ENCODE peak calls at places on chromosomes 3 and 15, in five cellular contexts. M is AG04450, T is AG10803, P is astrocyte of the spinal cord, G is lower leg skin. S is an unnamed sample.

GRCh38 chr15:87981969-87982368 is 274.6 kb downstream of the NTRK3 start:
- DNase-seq in M (no peak), T (no peak), P (no peak), G (peak; percentile 17), S (no peak)

GRCh38 chr15:93038064-93038705 is 50.8 kb downstream of the RGMA start:
- DNase-seq in M (no peak), T (no peak), P (no peak), G (peak; percentile 48), S (no peak)

GRCh38 chr15:40340038-40340739 is 550 bp downstream of the CCDC9B start:
- DNase-seq in M (no peak), T (peak; percentile 92), P (peak; percentile 71), G (no peak), S (peak; percentile 41)

GRCh38 chr3:182920515-182921084 is 59.7 kb downstream of the DCUN1D1 start:
- DNase-seq in M (no peak), T (no peak), P (no peak), G (no peak), S (peak; percentile 45)

GRCh38 chr3:170361711-170362110 is 4.2 kb downstream of the SKIL start:
- DNase-seq in M (no peak), T (no peak), P (no peak), G (no peak), S (no peak)

GRCh38 chr3:73499787-73500186 is 125.0 kb downstream of the PDZRN3 start:
- DNase-seq in M (no peak), T (peak; percentile 58), P (peak; percentile 38), G (no peak), S (peak; percentile 15)

GRCh38 chr3:4983739-4984510 is 4.7 kb downstream of the BHLHE40 start:
- DNase-seq in M (peak; percentile 74), T (peak; percentile 89), P (peak; percentile 94), G (peak; percentile 92), S (peak; percentile 85)

GRCh38 chr15:74040115-74040850 is 42.1 kb downstream of the GOLGA6A start:
- DNase-seq in M (peak; percentile 73), T (peak; percentile 98), P (peak; percentile 97), G (no peak), S (peak; percentile 17)

GRCh38 chr3:161694682-161695586 is 198.3 kb downstream of the OTOL1 start:
- DNase-seq in M (no peak), T (no peak), P (no peak), G (no peak), S (no peak)

GRCh38 chr3:188092648-188093047 is 61.3 kb upstream of the LPP start:
- DNase-seq in M (no peak), T (peak; percentile 45), P (no peak), G (no peak), S (no peak)

GRCh38 chr3:175349181-175349580 is 490.0 kb downstream of the NAALADL2 start:
- DNase-seq in M (no peak), T (no peak), P (no peak), G (no peak), S (no peak)

GRCh38 chr3:94928921-94929320 is 866.1 kb downstream of the NSUN3 start:
- DNase-seq in M (no peak), T (no peak), P (peak; percentile 83), G (no peak), S (peak; percentile 96)

GRCh38 chr15:68755731-68756130 is 65.0 kb downstream of the ANP32A start:
- DNase-seq in M (no peak), T (no peak), P (no peak), G (no peak), S (no peak)

GRCh38 chr3:48215466-48215865 is 7.8 kb upstream of the CAMP start:
- DNase-seq in M (no peak), T (peak; percentile 44), P (no peak), G (no peak), S (no peak)

GRCh38 chr3:189132125-189132744 is 39.5 kb upstream of the TPRG1 start:
- DNase-seq in M (peak; percentile 41), T (peak; percentile 75), P (peak; percentile 92), G (no peak), S (peak; percentile 84)

GRCh38 chr15:87604857-87605446 is 651.6 kb downstream of the NTRK3 start:
- DNase-seq in M (no peak), T (no peak), P (no peak), G (no peak), S (peak; percentile 41)

GRCh38 chr3:183295211-183295610 is 42.2 kb downstream of the B3GNT5 start:
- DNase-seq in M (peak; percentile 55), T (peak; percentile 83), P (peak; percentile 90), G (no peak), S (peak; percentile 97)

GRCh38 chr3:189298469-189299375 is 127.0 kb downstream of the TPRG1 start:
- DNase-seq in M (no peak), T (peak; percentile 12), P (no peak), G (no peak), S (peak; percentile 87)

GRCh38 chr15:33068007-33068441 is 126.5 kb downstream of the FMN1 start:
- DNase-seq in M (no peak), T (peak; percentile 66), P (peak; percentile 39), G (peak; percentile 92), S (peak; percentile 57)

GRCh38 chr3:171944109-171945016 is 95.0 kb upstream of the FNDC3B start:
- DNase-seq in M (no peak), T (peak; percentile 33), P (no peak), G (no peak), S (no peak)

GRCh38 chr15:94887406-94887805 is 656.0 kb downstream of the MCTP2 start:
- DNase-seq in M (no peak), T (no peak), P (no peak), G (no peak), S (peak; percentile 68)

GRCh38 chr3:47455806-47456452 is 19.8 kb downstream of the SCAP start:
- DNase-seq in M (no peak), T (peak; percentile 31), P (no peak), G (no peak), S (peak; percentile 57)

GRCh38 chr3:170734737-170735070 is 135.3 kb downstream of the RPL22L1 start:
- DNase-seq in M (no peak), T (peak; percentile 62), P (no peak), G (no peak), S (no peak)

GRCh38 chr3:115146032-115146417 is 1.1 kb downstream of the ZBTB20 start:
- DNase-seq in M (peak; percentile 33), T (peak; percentile 74), P (peak; percentile 77), G (peak; percentile 85), S (peak; percentile 84)

GRCh38 chr15:59180946-59181345 is 25.7 kb upstream of the LDHAL6B start:
- DNase-seq in M (no peak), T (peak; percentile 80), P (no peak), G (peak; percentile 58), S (no peak)

GRCh38 chr3:126692858-126693257 is 11.2 kb upstream of the CHCHD6 start:
- DNase-seq in M (no peak), T (no peak), P (no peak), G (no peak), S (no peak)

GRCh38 chr3:140941090-140941433 is 574 bp upstream of the SLC25A36 start:
- DNase-seq in M (no peak), T (no peak), P (no peak), G (no peak), S (no peak)

DNA sequence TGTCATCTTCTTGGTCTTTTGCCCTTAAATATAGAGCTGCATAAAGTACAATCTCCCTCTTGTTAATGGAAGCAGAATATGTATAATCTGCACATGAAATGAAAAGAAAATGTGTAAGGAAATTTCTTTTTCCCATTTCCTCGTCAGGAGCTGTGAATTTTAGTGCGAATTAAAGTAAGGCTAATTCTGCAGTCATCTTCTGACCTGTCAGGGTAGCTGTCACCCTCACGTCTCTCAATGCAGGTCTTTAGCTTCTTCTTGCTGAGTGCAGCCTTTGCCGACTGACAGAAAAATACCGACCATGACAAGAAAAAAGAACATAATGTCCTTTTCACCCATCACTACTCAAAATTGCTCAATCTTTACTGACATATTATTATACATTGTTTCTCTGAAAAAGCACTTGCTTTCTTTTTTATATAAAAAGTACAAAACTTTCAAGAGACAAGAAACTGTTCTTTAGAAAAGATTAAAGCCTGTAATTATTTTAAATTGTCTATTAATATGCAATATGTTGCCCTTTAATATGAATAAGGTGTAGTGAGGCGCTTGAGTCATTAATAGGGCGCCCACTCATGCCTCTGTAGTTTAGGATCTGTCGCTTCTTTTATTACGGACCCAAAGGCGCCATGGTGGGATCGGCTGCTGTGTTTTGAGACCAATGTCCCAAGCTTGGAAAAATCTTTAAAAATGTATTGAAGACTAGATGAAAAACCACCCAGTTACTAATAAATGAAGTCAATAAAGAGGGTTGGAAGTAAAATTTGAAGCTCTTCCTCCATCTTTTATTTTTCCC is 259.3 kb upstream of the MEIS2 start:
- DNase-seq in M (no peak), T (no peak), P (no peak), G (no peak), S (no peak)
- TF ChIP-seq CTCF in M (no peak), T (no peak), P (no peak), G (no peak), S (no peak)

GRCh38 chr3:184813357-184813756 is 1.4 kb downstream of the VPS8 start:
- DNase-seq in M (no peak), T (no peak), P (no peak), G (no peak), S (no peak)

GRCh38 chr3:184812845-184813157 is 835 bp downstream of the VPS8 start:
- DNase-seq in M (no peak), T (no peak), P (no peak), G (no peak), S (no peak)

GRCh38 chr3:184811034-184811433 is 932 bp upstream of the VPS8 start:
- DNase-seq in M (no peak), T (no peak), P (no peak), G (no peak), S (no peak)

GRCh38 chr3:184811999-184812844 is at the start of gene VPS8:
- DNase-seq in M (peak; percentile 91), T (peak; percentile 92), P (peak; percentile 95), G (peak; percentile 99), S (peak; percentile 97)

DNA sequence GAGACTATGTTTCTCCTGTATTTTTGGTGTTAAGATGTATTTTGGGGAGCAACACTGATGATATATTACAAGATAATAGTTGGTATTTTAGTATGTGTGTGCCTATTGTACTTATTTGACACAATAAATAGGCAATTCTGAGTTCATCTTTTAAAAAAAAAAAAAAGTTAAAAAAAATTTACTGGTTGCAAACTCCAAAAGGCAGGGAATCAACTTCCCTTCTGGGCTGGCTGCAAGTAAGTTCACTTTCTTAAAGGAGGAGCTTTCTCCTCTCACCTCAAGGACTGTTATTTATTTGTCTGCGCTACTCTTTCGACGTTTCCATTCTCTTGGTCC is 335 bp upstream of the VPS8 start:
- DNase-seq in M (no peak), T (no peak), P (no peak), G (no peak), S (no peak)
- H3K4me3 ChIP-seq in M (peak overlapping the region; percentile 11), T (peak overlapping the region; percentile 25), P (peak overlapping the region; percentile 83), G (no peak overlapping the region), S (peak overlapping the region; percentile 91)

GRCh38 chr3:127747751-127748521 is 74.4 kb downstream of the MGLL start:
- DNase-seq in M (peak; percentile 69), T (peak; percentile 88), P (peak; percentile 92), G (peak; percentile 95), S (peak; percentile 88)

GRCh38 chr3:127745656-127746399 is 73.1 kb downstream of the ABTB1 start:
- DNase-seq in M (no peak), T (no peak), P (no peak), G (no peak), S (no peak)

GRCh38 chr3:127744875-127745274 is 72.1 kb downstream of the ABTB1 start:
- DNase-seq in M (no peak), T (no peak), P (no peak), G (no peak), S (no peak)

GRCh38 chr3:127747066-127747465 is 74.3 kb downstream of the ABTB1 start:
- DNase-seq in M (no peak), T (no peak), P (no peak), G (no peak), S (no peak)

GRCh38 chr3:127746400-127747057 is 73.8 kb downstream of the ABTB1 start:
- DNase-seq in M (no peak), T (no peak), P (no peak), G (no peak), S (peak; percentile 36)
- TF ChIP-seq CTCF in M (peak; percentile 25), T (peak; percentile 11), P (peak; percentile 22), G (no peak), S (no peak)

GRCh38 chr3:150639262-150639661 is 36.1 kb downstream of the SELENOT start:
- DNase-seq in M (no peak), T (no peak), P (no peak), G (no peak), S (peak; percentile 19)
- H3K4me3 ChIP-seq in M (no peak overlapping the region), T (no peak overlapping the region), P (no peak overlapping the region), G (no peak overlapping the region), S (no peak overlapping the region)

S was measured in epithelial cell of esophagus.